ENCODE peak calls at places on chromosome 6, in five cellular contexts. C is HCT116, J is Panc1, S is upper lobe of left lung, M is HL-60. N is an unnamed sample.

GRCh38 chr6:135212020-135212806 is 31.1 kb downstream of the MYB start:
- DNase-seq in C (no peak), M (no peak), S (no peak), J (no peak), N (no peak)

GRCh38 chr6:6685249-6685667 is 96.7 kb downstream of the LY86 start:
- DNase-seq in S (no peak), C (no peak), J (no peak), M (no peak), N (no peak)

GRCh38 chr6:37575221-37575620 is 75.5 kb upstream of the CCDC167 start:
- DNase-seq in S (no peak), J (no peak), M (no peak), C (no peak), N (no peak)

GRCh38 chr6:32960563-32960962 is 7.7 kb upstream of the HLA-DMA start:
- DNase-seq in S (no peak), C (no peak), J (no peak), M (no peak), N (no peak)

GRCh38 chr6:133893324-133893692 is 4.4 kb downstream of the TCF21 start:
- DNase-seq in J (no peak), C (no peak), S (no peak), M (no peak), N (no peak)

GRCh38 chr6:82118150-82118562 is 129.4 kb downstream of the IBTK start:
- DNase-seq in J (no peak), S (no peak), C (no peak), M (peak; percentile 45), N (no peak)

GRCh38 chr6:135909737-135910387 is 58.4 kb downstream of the PDE7B start:
- DNase-seq in M (peak; percentile 58), S (peak; percentile 37), C (peak; percentile 76), J (no peak), N (no peak)

GRCh38 chr6:28922841-28923317 is 906 bp downstream of the TRIM27 start:
- DNase-seq in C (no peak), J (no peak), M (peak; percentile 66), S (peak; percentile 48), N (no peak)

GRCh38 chr6:75424610-75425548 is 68.7 kb downstream of the FILIP1 start:
- DNase-seq in C (no peak), S (no peak), J (no peak), M (no peak), N (no peak)

GRCh38 chr6:52591832-52592231 is 15.0 kb upstream of the TRAM2 start:
- DNase-seq in C (no peak), J (no peak), S (no peak), M (no peak), N (no peak)

GRCh38 chr6:11598687-11599086 is 61.1 kb downstream of the TMEM170B start:
- DNase-seq in C (no peak), S (no peak), J (no peak), M (peak; percentile 31), N (no peak)

GRCh38 chr6:42316390-42316970 is 98.8 kb upstream of the MRPS10 start:
- DNase-seq in J (peak; percentile 61), M (peak; percentile 87), S (peak; percentile 57), C (no peak), N (no peak)

GRCh38 chr6:31216208-31216898 is 45.9 kb upstream of the POU5F1 start:
- DNase-seq in S (peak; percentile 42), C (no peak), J (no peak), M (peak; percentile 86), N (no peak)

GRCh38 chr6:139648430-139649000 is 274.1 kb upstream of the CITED2 start:
- DNase-seq in C (no peak), S (no peak), J (no peak), M (peak; percentile 70), N (no peak)

GRCh38 chr6:44078795-44079671 is 48.2 kb downstream of the MRPL14 start:
- DNase-seq in J (no peak), C (peak; percentile 60), S (peak; percentile 77), M (peak; percentile 78), N (no peak)

DNA sequence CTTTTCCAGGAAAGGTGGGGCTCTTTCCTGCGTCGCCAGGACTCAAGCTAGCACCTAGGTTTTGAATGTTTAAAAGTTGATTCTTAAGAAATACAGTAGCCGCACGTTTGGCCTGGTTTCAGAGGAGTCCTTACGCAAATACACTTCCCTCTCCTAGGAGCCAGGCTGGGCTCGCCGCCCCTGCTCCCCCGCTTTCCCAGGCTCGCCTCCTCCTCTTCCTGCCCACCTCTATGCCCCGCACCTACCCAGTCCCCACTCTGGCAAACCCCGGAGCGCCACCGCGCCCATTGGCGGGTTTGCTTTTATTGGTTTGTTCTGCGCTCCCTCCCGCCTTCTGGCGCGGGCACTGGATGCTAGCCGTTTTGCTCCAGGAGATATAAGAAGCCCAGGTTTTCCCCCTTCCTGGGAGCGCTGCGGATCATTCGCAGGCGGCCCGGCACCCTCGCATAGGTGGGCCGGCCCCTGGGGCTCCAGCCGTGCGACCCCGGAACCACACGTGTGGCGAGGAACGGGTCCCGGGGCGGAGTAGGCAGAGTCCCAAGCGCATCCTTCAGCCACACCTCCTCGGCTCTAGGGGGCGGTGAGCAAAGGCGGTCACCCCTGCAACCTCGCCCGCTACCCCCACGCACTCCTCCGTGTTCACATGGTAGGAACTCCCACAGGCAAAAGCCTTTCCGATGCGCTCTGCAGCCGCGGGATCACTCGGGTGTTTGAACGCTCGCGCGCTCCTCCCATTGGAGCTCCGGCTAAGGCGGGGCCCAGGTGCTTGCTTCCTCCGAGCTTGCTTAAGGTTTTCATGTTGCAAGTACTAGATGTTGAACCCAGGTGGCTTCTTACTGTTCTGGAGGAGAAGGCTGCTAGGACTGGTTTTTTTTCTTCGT is 119.0 kb downstream of the RTN4IP1 start:
- DNase-seq in S (peak; percentile 92), C (no peak), J (no peak), M (peak; percentile 95), N (peak; percentile 72)
- TF ChIP-seq POLR2AphosphoS5 in S (no peak), C (no peak), J (no peak), M (peak; percentile 64), N (no peak)

DNA sequence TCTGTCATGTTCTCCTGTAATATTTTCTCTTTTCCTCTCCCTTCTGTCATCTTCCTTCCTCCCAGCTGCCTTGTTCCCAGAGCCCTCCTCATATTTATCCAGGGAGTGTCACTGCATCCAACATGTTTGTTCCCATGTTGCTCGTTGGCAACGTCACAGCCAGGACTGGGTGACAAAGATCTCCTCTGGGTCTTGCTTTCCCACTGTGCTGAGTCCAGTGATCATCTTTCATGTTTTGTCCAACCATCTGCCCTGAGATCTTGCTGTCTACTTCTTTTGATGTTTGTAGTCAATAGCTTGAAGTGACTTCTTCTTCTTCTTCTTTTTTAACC is 26.6 kb downstream of the FARS2 start:
- DNase-seq in J (no peak), C (no peak), M (no peak), S (no peak), N (no peak)
- H3K27ac ChIP-seq in J (no peak overlapping the region), C (no peak overlapping the region), M (no peak overlapping the region), S (peak overlapping the region; percentile 28), N (no peak overlapping the region)

DNA sequence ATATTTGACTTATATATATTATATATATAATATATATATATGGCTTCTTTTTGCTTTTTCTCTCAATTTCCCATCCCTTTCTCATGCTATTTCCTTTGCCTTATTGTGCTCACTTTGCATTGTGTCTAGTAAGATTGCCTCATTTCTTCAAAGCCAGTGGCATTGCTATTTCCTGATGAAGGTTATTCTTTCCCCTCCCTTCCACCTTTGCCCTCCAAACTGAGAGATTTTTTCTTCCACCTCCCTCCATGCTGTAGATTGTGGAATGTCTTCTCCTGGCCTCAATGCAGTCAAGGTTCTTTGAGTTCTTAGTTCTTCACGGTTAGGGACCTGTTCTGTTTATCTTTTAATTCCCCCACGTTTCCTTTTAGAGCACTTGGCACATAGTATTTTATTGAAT is 17.2 kb downstream of the SH3BGRL2 start:
- DNase-seq in S (no peak), M (no peak), C (no peak), J (no peak), N (no peak)
- TF ChIP-seq POLR2AphosphoS5 in S (no peak), M (no peak), C (no peak), J (no peak), N (no peak)

DNA sequence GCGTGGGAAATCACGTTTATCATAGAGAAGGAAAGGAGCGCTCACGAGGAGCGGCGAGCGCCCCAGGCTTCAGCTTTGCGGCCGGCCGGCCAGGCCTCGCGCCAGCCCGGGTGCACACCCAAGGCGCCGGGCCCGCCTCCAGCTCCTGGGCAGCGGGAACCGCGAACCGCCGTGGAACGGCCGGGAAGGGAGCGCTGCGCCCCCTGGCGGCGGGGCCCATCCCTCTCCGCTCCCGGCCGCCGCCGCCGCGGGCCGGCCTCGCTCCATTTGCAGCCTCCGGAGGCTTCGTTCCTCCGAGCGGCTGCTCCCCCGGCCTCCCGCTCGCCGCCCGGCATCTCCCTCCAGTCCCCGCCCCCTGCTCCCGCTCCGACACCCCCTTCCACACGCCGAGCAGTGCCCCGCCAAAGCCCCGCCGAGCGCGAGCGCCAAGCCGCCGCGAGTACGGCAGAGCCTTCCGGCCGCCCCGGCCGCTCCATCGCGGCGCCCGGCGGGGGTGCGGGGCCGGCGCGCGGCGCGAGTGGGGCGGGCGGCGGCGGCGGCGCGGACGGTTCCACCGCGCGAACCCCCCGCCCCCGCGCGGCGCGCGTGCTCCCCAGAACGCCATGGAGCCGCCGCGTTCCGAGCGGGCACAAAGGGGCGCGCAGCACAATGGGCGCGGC is 973 bp downstream of the BEND3 start:
- DNase-seq in C (peak; percentile 52), S (peak; percentile 84), J (no peak), M (peak; percentile 84), N (peak; percentile 82)
- H3K27ac ChIP-seq in C (peak overlapping the region; percentile 77), S (peak overlapping the region; percentile 52), J (peak overlapping the region; percentile 79), M (peak overlapping the region; percentile 67), N (peak overlapping the region; percentile 69)

GRCh38 chr6:8674088-8674487 is 238.7 kb upstream of the SLC35B3 start:
- DNase-seq in M (no peak), J (no peak), S (no peak), C (no peak), N (no peak)

GRCh38 chr6:8672882-8673281 is 237.5 kb upstream of the SLC35B3 start:
- DNase-seq in S (no peak), M (no peak), J (no peak), C (no peak), N (no peak)

GRCh38 chr6:8683204-8683603 is 247.9 kb upstream of the SLC35B3 start:
- DNase-seq in C (no peak), J (no peak), S (no peak), M (no peak), N (no peak)

GRCh38 chr6:8679823-8680222 is 244.5 kb upstream of the SLC35B3 start:
- DNase-seq in M (no peak), C (no peak), S (no peak), J (no peak), N (no peak)

GRCh38 chr6:8678466-8678865 is 243.1 kb upstream of the SLC35B3 start:
- DNase-seq in S (no peak), C (no peak), M (no peak), J (no peak), N (no peak)
- TF ChIP-seq POLR2AphosphoS5 in S (no peak), C (no peak), M (no peak), J (no peak), N (no peak)

DNA sequence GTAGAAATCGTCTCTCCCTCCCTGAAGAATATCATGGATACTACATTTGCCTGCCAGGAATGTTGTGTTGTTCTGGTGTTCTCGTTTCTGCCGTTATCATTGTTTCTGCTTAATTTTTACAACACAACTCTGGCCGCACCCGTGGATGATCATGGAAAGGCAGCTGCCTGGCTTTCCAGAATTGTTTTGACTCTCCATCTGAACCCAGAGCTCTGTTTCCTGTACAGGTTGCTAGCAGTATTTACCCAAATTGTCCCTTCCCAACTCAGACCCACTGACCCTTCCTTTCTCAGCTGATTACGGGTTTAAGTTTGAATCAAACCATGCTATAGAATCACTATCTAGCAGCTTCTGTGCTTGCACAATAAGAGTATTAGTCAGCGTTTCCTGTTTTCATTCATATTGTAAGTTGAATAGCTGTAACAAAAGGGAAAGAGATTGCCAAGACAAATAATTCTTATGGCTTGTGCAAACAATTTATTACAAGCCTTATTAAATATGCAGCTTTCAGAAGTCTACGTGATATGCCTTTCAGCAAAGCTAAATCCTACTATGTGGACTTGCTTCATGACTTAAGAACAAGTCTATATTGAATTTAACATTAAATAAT is 139.0 kb downstream of the MTHFD1L start:
- DNase-seq in C (no peak), J (peak; percentile 87), M (peak; percentile 41), S (no peak), N (no peak)
- H3K27ac ChIP-seq in C (peak overlapping the region; percentile 47), J (peak overlapping the region; percentile 77), M (peak overlapping the region; percentile 8), S (peak overlapping the region; percentile 24), N (peak overlapping the region; percentile 49)

N was measured in suprapubic skin.